ENCODE peak calls at places on chromosomes 12 and 14, in six cellular contexts. One of them, this sample, is unnamed.
A peak's percentile ranks its signal among the peaks of the same experiment; 100 is the strongest.

GRCh38 chr12:101051901-101052550 is 158.0 kb downstream of the SLC5A8 start:
- DNase-seq in heart left ventricle: no peak
- DNase-seq in adrenal gland: no peak
- DNase-seq in body of pancreas: peak; percentile 58
- DNase-seq in tibial nerve: no peak
- DNase-seq in H1: no peak
- DNase-seq in this sample: no peak

GRCh38 chr12:80681-81190 is 14.2 kb downstream of the IQSEC3 start:
- DNase-seq in heart left ventricle: no peak
- DNase-seq in adrenal gland: no peak
- DNase-seq in H1: no peak
- DNase-seq in body of pancreas: no peak
- DNase-seq in tibial nerve: no peak
- DNase-seq in this sample: no peak

GRCh38 chr12:104055686-104056388 is 5.8 kb upstream of the GLT8D2 start:
- DNase-seq in adrenal gland: no peak
- DNase-seq in body of pancreas: peak; percentile 97
- DNase-seq in H1: no peak
- DNase-seq in tibial nerve: no peak
- DNase-seq in heart left ventricle: peak; percentile 87
- DNase-seq in this sample: peak; percentile 70

GRCh38 chr14:58491593-58491992 is 64.1 kb downstream of the KIAA0586 start:
- DNase-seq in body of pancreas: no peak
- DNase-seq in heart left ventricle: no peak
- DNase-seq in H1: no peak
- DNase-seq in adrenal gland: no peak
- DNase-seq in tibial nerve: no peak
- DNase-seq in this sample: no peak

GRCh38 chr12:127785535-127785934 is 481.4 kb upstream of the TMEM132C start:
- DNase-seq in H1: no peak
- DNase-seq in heart left ventricle: no peak
- DNase-seq in body of pancreas: no peak
- DNase-seq in adrenal gland: no peak
- DNase-seq in tibial nerve: no peak
- DNase-seq in this sample: no peak

GRCh38 chr12:49874142-49874897 is 29.4 kb downstream of the FAIM2 start:
- DNase-seq in body of pancreas: no peak
- DNase-seq in adrenal gland: no peak
- DNase-seq in tibial nerve: no peak
- DNase-seq in heart left ventricle: no peak
- DNase-seq in H1: no peak
- DNase-seq in this sample: no peak

GRCh38 chr12:31724597-31724996 is 4.2 kb downstream of the AMN1 start:
- DNase-seq in H1: no peak
- DNase-seq in adrenal gland: no peak
- DNase-seq in body of pancreas: no peak
- DNase-seq in heart left ventricle: no peak
- DNase-seq in tibial nerve: no peak
- DNase-seq in this sample: no peak

GRCh38 chr14:26596722-26597030 is 1.2 kb downstream of the NOVA1 start:
- DNase-seq in adrenal gland: no peak
- DNase-seq in tibial nerve: no peak
- DNase-seq in heart left ventricle: peak; percentile 16
- DNase-seq in H1: no peak
- DNase-seq in body of pancreas: no peak
- DNase-seq in this sample: peak; percentile 50

GRCh38 chr12:68028647-68029046 is 39.4 kb downstream of the IFNG-AS1 start:
- DNase-seq in H1: no peak
- DNase-seq in heart left ventricle: no peak
- DNase-seq in tibial nerve: no peak
- DNase-seq in adrenal gland: no peak
- DNase-seq in body of pancreas: no peak
- DNase-seq in this sample: no peak

GRCh38 chr14:36718216-36718615 is 56.6 kb downstream of the PAX9 start:
- DNase-seq in body of pancreas: no peak
- DNase-seq in adrenal gland: no peak
- DNase-seq in tibial nerve: no peak
- DNase-seq in H1: no peak
- DNase-seq in heart left ventricle: no peak
- DNase-seq in this sample: no peak

GRCh38 chr14:77140937-77141591 is 527 bp downstream of the ZDHHC22 start:
- DNase-seq in tibial nerve: no peak
- DNase-seq in heart left ventricle: no peak
- DNase-seq in body of pancreas: no peak
- DNase-seq in adrenal gland: no peak
- DNase-seq in H1: peak; percentile 91
- DNase-seq in this sample: no peak

GRCh38 chr12:13203028-13203922 is 6.7 kb downstream of the EMP1 start:
- DNase-seq in H1: peak; percentile 77
- DNase-seq in body of pancreas: peak; percentile 13
- DNase-seq in heart left ventricle: peak; percentile 57
- DNase-seq in adrenal gland: no peak
- DNase-seq in tibial nerve: peak; percentile 54
- DNase-seq in this sample: no peak

GRCh38 chr12:30792648-30793499 is 38.1 kb upstream of the CAPRIN2 start:
- DNase-seq in H1: no peak
- DNase-seq in heart left ventricle: no peak
- DNase-seq in adrenal gland: no peak
- DNase-seq in tibial nerve: no peak
- DNase-seq in body of pancreas: no peak
- DNase-seq in this sample: no peak

GRCh38 chr14:37252434-37252833 is 54.7 kb downstream of the MIPOL1 start:
- DNase-seq in adrenal gland: no peak
- DNase-seq in body of pancreas: no peak
- DNase-seq in H1: no peak
- DNase-seq in heart left ventricle: no peak
- DNase-seq in tibial nerve: no peak
- DNase-seq in this sample: no peak

GRCh38 chr12:131817241-131817640 is 11.0 kb upstream of the MMP17 start:
- DNase-seq in body of pancreas: no peak
- DNase-seq in H1: no peak
- DNase-seq in adrenal gland: no peak
- DNase-seq in tibial nerve: no peak
- DNase-seq in heart left ventricle: no peak
- DNase-seq in this sample: no peak

GRCh38 chr12:65823481-65824313 is 586 bp upstream of the HMGA2 start:
- DNase-seq in H1: peak; percentile 72
- DNase-seq in adrenal gland: peak; percentile 20
- DNase-seq in body of pancreas: peak; percentile 68
- DNase-seq in heart left ventricle: peak; percentile 19
- DNase-seq in tibial nerve: no peak
- DNase-seq in this sample: no peak

DNA sequence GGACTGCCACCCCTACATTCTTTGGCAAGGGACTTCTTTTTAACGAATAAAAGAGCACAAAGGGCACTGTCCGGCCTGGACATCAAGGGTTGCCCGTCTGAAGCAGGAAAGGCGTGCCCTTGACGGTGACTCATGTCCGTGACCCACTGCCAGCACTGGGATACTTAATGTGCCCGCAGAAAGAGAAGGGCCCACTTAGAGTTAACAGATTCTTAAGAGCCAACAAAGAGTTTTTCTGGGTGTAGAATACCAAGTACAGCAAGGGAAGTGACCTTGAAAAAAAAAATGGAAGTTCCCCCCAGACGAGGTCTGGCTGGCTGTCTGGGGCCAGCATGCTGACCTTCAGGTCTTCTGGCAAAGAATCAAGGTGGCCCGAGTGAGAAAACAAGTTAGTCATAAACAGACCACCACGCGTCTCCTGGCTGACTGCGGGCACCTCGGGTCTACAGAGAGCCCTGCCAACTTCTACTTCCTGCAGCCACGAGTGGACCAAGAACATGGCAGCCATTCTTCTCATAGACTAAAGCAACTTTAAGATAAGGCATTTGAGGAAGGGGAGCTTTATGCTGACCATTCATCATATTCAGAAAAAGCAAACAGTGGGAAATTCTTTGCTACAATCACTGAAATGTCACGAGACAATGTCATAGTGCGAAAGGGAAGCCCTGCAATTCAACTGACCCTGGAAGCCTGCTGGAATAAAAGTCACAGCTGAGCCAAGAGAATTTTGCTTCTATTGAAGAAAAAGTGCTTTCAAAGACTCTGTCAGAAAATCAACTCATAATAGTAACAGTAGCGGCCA is 10.4 kb upstream of the SELPLG start:
- DNase-seq in tibial nerve: no peak
- DNase-seq in adrenal gland: peak; percentile 58
- DNase-seq in body of pancreas: no peak
- DNase-seq in heart left ventricle: no peak
- DNase-seq in H1: no peak
- DNase-seq in this sample: no peak
- TF ChIP-seq POLR2A in tibial nerve: no peak
- TF ChIP-seq POLR2A in adrenal gland: peak; percentile 13
- TF ChIP-seq POLR2A in body of pancreas: no peak
- TF ChIP-seq POLR2A in heart left ventricle: no peak
- TF ChIP-seq POLR2A in H1: no peak
- TF ChIP-seq POLR2A in this sample: no peak

GRCh38 chr12:116194935-116195431 is 82.5 kb downstream of the MED13L start:
- DNase-seq in adrenal gland: no peak
- DNase-seq in heart left ventricle: no peak
- DNase-seq in H1: no peak
- DNase-seq in body of pancreas: no peak
- DNase-seq in tibial nerve: no peak
- DNase-seq in this sample: no peak

GRCh38 chr12:116200812-116201211 is 76.7 kb downstream of the MED13L start:
- DNase-seq in heart left ventricle: no peak
- DNase-seq in body of pancreas: no peak
- DNase-seq in tibial nerve: no peak
- DNase-seq in adrenal gland: no peak
- DNase-seq in H1: no peak
- DNase-seq in this sample: no peak

GRCh38 chr12:116199160-116199559 is 78.3 kb downstream of the MED13L start:
- DNase-seq in body of pancreas: no peak
- DNase-seq in H1: no peak
- DNase-seq in adrenal gland: no peak
- DNase-seq in heart left ventricle: no peak
- DNase-seq in tibial nerve: no peak
- DNase-seq in this sample: no peak

GRCh38 chr12:116196752-116197718 is 80.5 kb downstream of the MED13L start:
- DNase-seq in adrenal gland: no peak
- DNase-seq in H1: no peak
- DNase-seq in tibial nerve: no peak
- DNase-seq in body of pancreas: no peak
- DNase-seq in heart left ventricle: no peak
- DNase-seq in this sample: no peak

DNA sequence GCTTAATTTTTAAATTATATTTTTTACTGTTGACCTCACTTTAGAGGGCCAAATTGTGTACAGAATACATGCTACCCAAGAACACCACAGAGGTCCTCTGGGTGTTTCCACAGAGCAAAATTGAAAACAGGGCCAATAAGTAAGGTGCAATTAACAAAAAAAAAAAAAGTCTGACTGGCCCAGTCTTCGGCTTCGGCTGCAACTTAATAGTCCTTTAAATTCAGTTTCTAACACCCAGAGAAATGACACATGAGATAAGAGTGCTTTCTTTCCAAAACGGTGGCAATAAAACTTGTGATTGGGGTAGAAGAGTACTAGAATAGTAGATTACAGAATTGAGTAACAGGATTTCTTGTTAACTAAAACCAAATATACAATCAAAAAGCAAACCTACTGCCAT is 81.3 kb downstream of the MED13L start:
- DNase-seq in tibial nerve: no peak
- DNase-seq in heart left ventricle: no peak
- DNase-seq in adrenal gland: no peak
- DNase-seq in body of pancreas: no peak
- DNase-seq in H1: no peak
- DNase-seq in this sample: no peak
- H3K27ac ChIP-seq in tibial nerve: no peak overlapping the region
- H3K27ac ChIP-seq in heart left ventricle: no peak overlapping the region
- H3K27ac ChIP-seq in adrenal gland: no peak overlapping the region
- H3K27ac ChIP-seq in body of pancreas: no peak overlapping the region
- H3K27ac ChIP-seq in H1: no peak overlapping the region
- H3K27ac ChIP-seq in this sample: no peak overlapping the region

GRCh38 chr14:65833256-65833880 is 420.8 kb downstream of the FUT8 start:
- DNase-seq in body of pancreas: no peak
- DNase-seq in H1: no peak
- DNase-seq in tibial nerve: no peak
- DNase-seq in heart left ventricle: no peak
- DNase-seq in adrenal gland: peak; percentile 25
- DNase-seq in this sample: no peak
- TF ChIP-seq POLR2A in body of pancreas: no peak
- TF ChIP-seq POLR2A in H1: no peak
- TF ChIP-seq POLR2A in tibial nerve: no peak
- TF ChIP-seq POLR2A in heart left ventricle: no peak
- TF ChIP-seq POLR2A in adrenal gland: no peak
- TF ChIP-seq POLR2A in this sample: no peak

GRCh38 chr12:117513353-117513752 is 151.9 kb upstream of the NOS1 start:
- DNase-seq in H1: no peak
- DNase-seq in body of pancreas: peak; percentile 72
- DNase-seq in tibial nerve: no peak
- DNase-seq in heart left ventricle: no peak
- DNase-seq in adrenal gland: no peak
- DNase-seq in this sample: no peak
- H3K27ac ChIP-seq in H1: no peak overlapping the region
- H3K27ac ChIP-seq in body of pancreas: peak overlapping the region; percentile 52
- H3K27ac ChIP-seq in tibial nerve: no peak overlapping the region
- H3K27ac ChIP-seq in heart left ventricle: no peak overlapping the region
- H3K27ac ChIP-seq in adrenal gland: peak overlapping the region; percentile 73
- H3K27ac ChIP-seq in this sample: peak overlapping the region; percentile 50

GRCh38 chr14:21558703-21559063 is 21.2 kb downstream of the OR10G3 start:
- DNase-seq in tibial nerve: no peak
- DNase-seq in H1: no peak
- DNase-seq in heart left ventricle: no peak
- DNase-seq in body of pancreas: no peak
- DNase-seq in adrenal gland: no peak
- DNase-seq in this sample: no peak
- TF ChIP-seq POLR2A in tibial nerve: no peak
- TF ChIP-seq POLR2A in H1: no peak
- TF ChIP-seq POLR2A in heart left ventricle: no peak
- TF ChIP-seq POLR2A in body of pancreas: no peak
- TF ChIP-seq POLR2A in adrenal gland: no peak
- TF ChIP-seq POLR2A in this sample: no peak

DNA sequence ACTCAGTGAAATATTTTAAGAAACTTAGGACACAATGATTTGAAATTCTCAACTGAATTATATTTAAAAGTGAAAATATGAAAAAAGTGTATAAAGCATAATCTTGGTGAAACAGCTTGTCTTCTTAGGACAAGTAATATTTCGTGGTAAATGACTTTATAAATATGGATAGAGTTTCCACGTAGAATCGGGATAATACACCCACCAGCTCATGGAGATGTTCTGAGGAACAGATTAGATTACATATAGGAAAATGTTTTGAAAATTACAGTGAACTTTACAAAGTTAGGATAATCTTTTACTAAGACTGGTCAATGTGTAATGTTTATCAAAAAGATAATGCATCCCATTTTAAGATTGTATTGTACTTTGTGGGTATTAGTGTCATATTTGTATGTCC is 25.6 kb upstream of the MYF6 start:
- DNase-seq in heart left ventricle: no peak
- DNase-seq in H1: no peak
- DNase-seq in body of pancreas: no peak
- DNase-seq in tibial nerve: no peak
- DNase-seq in adrenal gland: no peak
- DNase-seq in this sample: no peak
- H3K27ac ChIP-seq in heart left ventricle: no peak overlapping the region
- H3K27ac ChIP-seq in H1: no peak overlapping the region
- H3K27ac ChIP-seq in body of pancreas: no peak overlapping the region
- H3K27ac ChIP-seq in tibial nerve: no peak overlapping the region
- H3K27ac ChIP-seq in adrenal gland: no peak overlapping the region
- H3K27ac ChIP-seq in this sample: no peak overlapping the region